ENCODE peak calls at places on chromosomes 12 and 14, in four cellular contexts. J is SK-N-SH, T is GM12878, M is HepG2. W is an unnamed sample.

GRCh38 chr12:21906919-21907642 is 34.1 kb downstream of the ABCC9 start:
- DNase-seq in J (no peak), T (no peak), M (no peak), W (no peak)

GRCh38 chr12:63302269-63302940 is 151.4 kb upstream of the AVPR1A start:
- DNase-seq in J (no peak), T (peak; percentile 41), M (no peak), W (no peak)

GRCh38 chr12:89345830-89346740 is 6.2 kb downstream of the DUSP6 start:
- DNase-seq in J (peak; percentile 51), T (peak; percentile 88), M (no peak), W (peak; percentile 98)

GRCh38 chr12:31832740-31833540 is 104.1 kb upstream of the AMN1 start:
- DNase-seq in J (no peak), T (peak; percentile 73), M (no peak), W (peak; percentile 89)

GRCh38 chr14:57389646-57390036 is 745 bp upstream of the NAA30 start:
- DNase-seq in J (peak; percentile 1), T (peak; percentile 13), M (no peak), W (peak; percentile 15)

GRCh38 chr12:43957732-43958131 is 121.9 kb downstream of the TMEM117 start:
- DNase-seq in J (peak; percentile 52), T (peak; percentile 28), M (peak; percentile 49), W (peak; percentile 24)

GRCh38 chr12:47805417-47805816 is 14.3 kb downstream of the HDAC7 start:
- DNase-seq in J (no peak), T (no peak), M (no peak), W (no peak)

GRCh38 chr14:74516451-74517155 is 23.0 kb downstream of the ISCA2 start:
- DNase-seq in J (no peak), T (no peak), M (peak; percentile 65), W (no peak)

GRCh38 chr14:74438351-74438915 is 12.4 kb upstream of the SYNDIG1L start:
- DNase-seq in J (no peak), T (no peak), M (no peak), W (no peak)

GRCh38 chr12:20624718-20625117 is 70.4 kb upstream of the SLCO1C1 start:
- DNase-seq in J (peak; percentile 19), T (no peak), M (peak; percentile 56), W (no peak)

GRCh38 chr14:24309538-24310386 is at the start of gene LTB4R2:
- DNase-seq in J (no peak), T (no peak), M (no peak), W (no peak)

GRCh38 chr14:54566410-54567223 is at the start of gene SAMD4A:
- DNase-seq in J (peak; percentile 77), T (no peak), M (peak; percentile 48), W (no peak)

GRCh38 chr12:68998036-68998435 is 65.1 kb upstream of the CPM start:
- DNase-seq in J (no peak), T (no peak), M (no peak), W (peak; percentile 46)

GRCh38 chr12:31959701-31960391 is 631 bp downstream of the RESF1 start:
- DNase-seq in J (peak; percentile 81), T (peak; percentile 48), M (peak; percentile 17), W (peak; percentile 21)

GRCh38 chr14:67663633-67664032 is 10.8 kb downstream of the VTI1B start:
- DNase-seq in J (no peak), T (no peak), M (no peak), W (no peak)

GRCh38 chr12:6638305-6638704 is 2.5 kb upstream of the LPAR5 start:
- DNase-seq in J (no peak), T (no peak), M (no peak), W (peak; percentile 77)

GRCh38 chr12:10634427-10634826 is 21.0 kb upstream of the MAGOHB start:
- DNase-seq in J (no peak), T (no peak), M (peak; percentile 3), W (no peak)

GRCh38 chr12:31923063-31923412 is 36.2 kb upstream of the RESF1 start:
- DNase-seq in J (no peak), T (no peak), M (no peak), W (peak; percentile 6)

GRCh38 chr14:93976477-93977057 is at the start of gene ASB2:
- DNase-seq in J (no peak), T (no peak), M (no peak), W (no peak)

GRCh38 chr14:90060965-90061848 is 587 bp upstream of the KCNK13 start:
- DNase-seq in J (peak; percentile 65), T (no peak), M (no peak), W (no peak)

GRCh38 chr12:101042211-101042610 is 167.8 kb downstream of the SLC5A8 start:
- DNase-seq in J (no peak), T (no peak), M (peak; percentile 23), W (no peak)

GRCh38 chr12:124828264-124829007 is 35.2 kb downstream of the SCARB1 start:
- DNase-seq in J (no peak), T (no peak), M (peak; percentile 87), W (no peak)

GRCh38 chr12:16606201-16606849 is 363 bp upstream of the LMO3 start:
- DNase-seq in J (peak; percentile 29), T (no peak), M (no peak), W (no peak)

GRCh38 chr12:12734054-12734453 is 16.9 kb downstream of the CDKN1B start:
- DNase-seq in J (no peak), T (no peak), M (no peak), W (no peak)

GRCh38 chr12:121226399-121226798 is 16.5 kb downstream of the P2RX4 start:
- DNase-seq in J (no peak), T (no peak), M (no peak), W (no peak)

GRCh38 chr14:21096438-21096837 is 2.0 kb downstream of the ZNF219 start:
- DNase-seq in J (peak; percentile 8), T (no peak), M (no peak), W (no peak)

GRCh38 chr12:109592195-109592904 is 18.8 kb downstream of the MVK start:
- DNase-seq in J (no peak), T (no peak), M (no peak), W (no peak)

DNA sequence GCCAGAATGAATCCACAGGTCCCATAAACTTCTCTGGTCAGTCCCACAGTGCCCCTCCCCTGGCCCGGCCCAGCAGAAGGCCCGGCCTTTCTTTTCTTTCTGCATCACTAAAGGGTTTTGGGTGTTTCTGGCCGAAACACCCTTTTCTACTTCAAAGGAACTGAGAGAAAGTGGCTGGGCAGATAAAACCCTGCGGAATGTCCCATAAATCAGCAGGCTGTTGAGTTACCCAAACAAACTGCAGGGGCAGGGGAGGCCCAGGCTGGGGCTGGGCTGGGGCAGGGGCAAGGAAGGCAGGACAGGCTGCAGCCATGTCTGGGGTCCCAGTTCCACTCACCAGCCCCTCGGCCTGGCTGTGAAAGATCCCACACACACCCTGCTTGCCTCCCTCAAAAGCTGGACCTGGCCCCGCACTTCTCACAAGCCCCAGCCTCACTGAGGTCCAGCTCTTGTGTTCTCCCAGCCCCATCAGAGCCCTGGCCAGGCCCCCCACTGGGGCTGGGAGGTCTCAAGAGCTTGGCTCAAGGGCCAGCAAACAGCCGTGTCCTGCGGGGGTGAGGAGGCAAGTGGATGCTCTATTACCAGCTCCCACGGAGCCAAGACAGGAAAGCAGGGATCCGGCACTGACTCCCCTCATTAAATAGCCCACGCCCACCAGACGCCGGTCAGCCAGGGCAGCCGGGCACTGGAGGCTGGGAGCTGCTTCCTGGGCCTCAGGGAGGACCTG is 41.9 kb downstream of the CCNK start:
- DNase-seq in J (no peak), T (no peak), M (no peak), W (no peak)
- H3K4me3 ChIP-seq in J (no peak overlapping the region), T (no peak overlapping the region), M (no peak overlapping the region), W (no peak overlapping the region)

GRCh38 chr12:14773685-14774073 is 29.6 kb downstream of the WBP11 start:
- DNase-seq in J (peak; percentile 7), T (peak; percentile 48), M (no peak), W (no peak)
- TF ChIP-seq GABPA in J (no peak), T (no peak), M (no peak), W (no peak)

GRCh38 chr12:82688619-82689018 is 1.9 kb downstream of the TMTC2 start:
- DNase-seq in J (no peak), T (no peak), M (no peak), W (no peak)

GRCh38 chr12:82687020-82687951 is 580 bp downstream of the TMTC2 start:
- DNase-seq in J (no peak), T (no peak), M (no peak), W (peak; percentile 39)

GRCh38 chr12:82688035-82688501 is 1.4 kb downstream of the TMTC2 start:
- DNase-seq in J (peak; percentile 15), T (no peak), M (no peak), W (no peak)

GRCh38 chr12:82686223-82687019 is at the start of gene TMTC2:
- DNase-seq in J (peak; percentile 95), T (peak; percentile 84), M (peak; percentile 62), W (peak; percentile 57)

GRCh38 chr12:82685721-82686222 is 934 bp upstream of the TMTC2 start:
- DNase-seq in J (peak; percentile 74), T (peak; percentile 73), M (peak; percentile 88), W (peak; percentile 80)
- H3K4me3 ChIP-seq in J (peak overlapping the region; percentile 96), T (peak overlapping the region; percentile 75), M (peak overlapping the region; percentile 82), W (peak overlapping the region; percentile 98)

DNA sequence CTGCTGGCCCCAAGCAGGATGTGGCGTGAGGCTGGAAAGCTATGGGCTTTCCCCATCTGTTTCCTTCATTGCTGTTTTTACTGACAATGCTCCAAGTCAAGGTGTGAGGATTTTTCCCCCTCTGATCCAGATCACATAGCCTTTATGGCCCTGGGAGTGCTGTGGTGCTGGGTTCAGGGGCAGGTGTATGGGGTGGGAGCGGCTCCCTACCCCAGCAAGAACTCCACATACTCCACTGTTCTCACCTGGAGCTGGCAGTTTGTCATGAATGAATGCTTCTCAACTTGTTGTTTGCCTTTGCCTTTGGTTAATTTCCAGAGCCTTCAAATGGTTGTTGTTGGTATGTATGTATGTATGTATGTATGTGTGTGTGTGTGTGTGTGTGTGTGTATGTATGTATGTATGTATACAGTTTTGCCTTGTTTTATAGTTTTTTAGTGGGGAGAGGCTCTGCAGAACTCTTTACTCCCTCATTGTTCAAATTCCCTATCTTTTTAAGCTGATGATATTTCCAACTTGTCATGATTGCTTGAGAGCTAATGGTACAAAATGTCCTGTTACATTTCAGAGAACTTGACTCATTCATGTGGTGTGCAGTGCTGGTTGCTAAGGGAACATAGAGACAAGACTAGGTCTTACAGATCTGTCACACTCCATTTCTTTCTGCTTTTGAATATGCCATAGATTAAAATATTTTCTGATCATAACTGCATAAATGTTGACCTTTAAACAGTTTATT is 36.6 kb upstream of the ASPG start:
- DNase-seq in J (no peak), T (no peak), M (no peak), W (no peak)
- TF ChIP-seq GABPA in J (no peak), T (no peak), M (no peak), W (no peak)

DNA sequence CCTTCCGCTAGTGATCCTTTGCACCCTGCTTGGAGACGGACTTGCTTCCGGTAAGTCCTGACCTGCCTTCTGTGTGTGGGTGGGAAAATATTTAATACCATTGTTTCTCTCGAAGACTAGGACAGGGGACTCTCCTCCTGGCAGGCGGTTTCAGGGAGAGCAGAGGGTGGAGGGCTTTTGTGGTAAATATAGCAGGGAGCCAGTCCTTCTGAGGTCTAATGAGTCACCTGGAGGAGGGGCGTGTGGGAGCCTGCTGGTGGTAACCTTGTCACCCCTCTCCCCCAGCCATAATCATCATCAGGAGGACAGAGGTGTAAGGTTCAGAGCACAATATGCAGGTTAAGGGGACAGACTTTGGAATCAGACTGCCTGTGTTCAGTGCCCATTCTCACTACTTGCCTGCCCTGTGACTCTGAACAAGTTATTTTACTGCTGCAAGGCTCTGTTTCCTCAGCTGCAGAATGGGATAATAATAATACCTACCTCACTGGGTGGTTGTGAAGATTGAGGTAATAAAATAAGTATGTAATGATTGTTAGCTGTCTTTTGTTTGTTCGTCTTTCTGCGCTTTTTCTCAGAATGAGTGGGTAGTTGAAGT is 47.4 kb downstream of the SUSD6 start:
- DNase-seq in J (no peak), T (no peak), M (peak; percentile 64), W (no peak)
- H3K4me3 ChIP-seq in J (no peak overlapping the region), T (no peak overlapping the region), M (peak overlapping the region; percentile 38), W (no peak overlapping the region)

GRCh38 chr14:45709541-45709940 is 456.5 kb upstream of the MIS18BP1 start:
- DNase-seq in J (no peak), T (no peak), M (no peak), W (no peak)

GRCh38 chr14:45705954-45706353 is 453.0 kb upstream of the MIS18BP1 start:
- DNase-seq in J (no peak), T (no peak), M (no peak), W (no peak)
- TF ChIP-seq GABPA in J (no peak), T (no peak), M (no peak), W (no peak)

W was measured in HL-60.